ENCODE peak calls at places on chromosomes 16 and 17, in four cellular contexts. M, N, Y and W are unnamed samples.
A peak's percentile ranks its signal among the peaks of the same experiment; 100 is the strongest.

GRCh38 chr17:75301031-75301430 is 11.8 kb upstream of the SLC25A19 start:
- DNase-seq in Y (no peak), M (no peak), N (no peak), W (no peak)

GRCh38 chr17:73455767-73456166 is 144.0 kb upstream of the CDC42EP4 start:
- DNase-seq in Y (no peak), N (no peak), M (no peak), W (no peak)

GRCh38 chr17:55275894-55276804 is 11.4 kb downstream of the HLF start:
- DNase-seq in Y (peak; percentile 74), M (no peak), N (no peak), W (no peak)

GRCh38 chr16:26525856-26526255 is 540.9 kb upstream of the C16orf82 start:
- DNase-seq in Y (no peak), N (no peak), M (no peak), W (no peak)

GRCh38 chr17:65290041-65290440 is 152.9 kb downstream of the RGS9 start:
- DNase-seq in N (no peak), Y (no peak), M (no peak), W (no peak)

GRCh38 chr16:25063865-25064264 is 47.7 kb upstream of the LCMT1 start:
- DNase-seq in Y (peak; percentile 76), M (no peak), N (peak; percentile 40), W (no peak)

GRCh38 chr16:86298166-86299131 is 211.9 kb upstream of the FOXF1 start:
- DNase-seq in N (no peak), M (no peak), Y (no peak), W (no peak)

GRCh38 chr16:20393801-20394637 is 10.5 kb downstream of the PDILT start:
- DNase-seq in M (no peak), N (no peak), Y (no peak), W (no peak)

GRCh38 chr17:74920679-74921044 is 2.4 kb downstream of the USH1G start:
- DNase-seq in M (no peak), N (peak; percentile 51), Y (no peak), W (no peak)

DNA sequence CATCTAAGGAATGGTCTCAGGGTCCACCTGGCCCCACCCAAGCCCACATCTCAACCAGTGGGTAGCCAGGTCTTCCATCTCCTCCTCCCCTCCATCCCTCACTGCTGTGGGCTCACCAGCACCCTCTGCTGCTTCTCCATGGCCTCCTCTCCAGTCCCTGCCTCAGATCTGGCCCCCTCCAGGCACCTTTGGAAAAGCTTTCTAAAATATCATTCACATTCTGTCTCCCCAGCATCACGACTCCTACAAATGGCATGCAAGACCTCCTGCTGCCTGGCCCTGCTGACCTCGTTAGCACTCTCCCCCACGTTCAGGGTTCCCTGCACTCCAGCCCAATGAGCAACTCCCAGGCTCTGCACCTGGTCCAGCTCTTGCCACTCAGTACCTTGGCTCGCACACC is 13.7 kb downstream of the GLP2R start:
- DNase-seq in N (no peak), M (no peak), Y (no peak), W (peak; percentile 19)
- TF ChIP-seq TARDBP in N (no peak), M (no peak), Y (no peak), W (no peak)

GRCh38 chr16:8656376-8656775 is 18.0 kb upstream of the ABAT start:
- DNase-seq in Y (no peak), N (no peak), M (no peak), W (no peak)

GRCh38 chr16:8665529-8665928 is 8.9 kb upstream of the ABAT start:
- DNase-seq in N (no peak), Y (no peak), M (no peak), W (no peak)

GRCh38 chr16:8663192-8664089 is 11.0 kb upstream of the ABAT start:
- DNase-seq in M (no peak), N (no peak), Y (no peak), W (no peak)

GRCh38 chr16:8661703-8662102 is 12.7 kb upstream of the ABAT start:
- DNase-seq in N (no peak), Y (no peak), M (no peak), W (no peak)

GRCh38 chr16:8660841-8661301 is 13.5 kb upstream of the ABAT start:
- DNase-seq in N (peak; percentile 52), Y (peak; percentile 71), M (no peak), W (peak; percentile 71)
- TF ChIP-seq TARDBP in N (no peak), Y (no peak), M (no peak), W (no peak)

GRCh38 chr17:63476857-63477470 is at the start of gene ACE:
- DNase-seq in M (no peak), N (peak; percentile 69), Y (no peak), W (peak; percentile 67)
- TF ChIP-seq TARDBP in M (no peak), N (no peak), Y (no peak), W (no peak)

GRCh38 chr16:72014675-72015074 is 6.1 kb downstream of the DHODH start:
- DNase-seq in Y (no peak), N (no peak), M (no peak), W (no peak)
- TF ChIP-seq TARDBP in Y (no peak), N (no peak), M (no peak), W (no peak)